ENCODE peak calls at places on chromosomes 5 and 9, in ten cellular contexts. D is GM12892, Y is sciatic nerve, S is H7, V is skeletal muscle cell, O is activated T-helper 1 cell treated with Interleukin-2 at 50 U/mL for 16 hours, F is HT1080, G is HCT116, T is RPMI7951, I is GM12865. E is an unnamed sample.

GRCh38 chr9:130794923-130795495 is 40.0 kb upstream of the ABL1 start:
- DNase-seq in D (no peak), Y (no peak), S (no peak), V (no peak), O (no peak), F (no peak), G (no peak), T (no peak), I (no peak), E (no peak)

GRCh38 chr9:117549444-117549843 is 134.6 kb upstream of the ASTN2 start:
- DNase-seq in D (no peak), Y (no peak), S (peak; percentile 77), V (no peak), O (no peak), F (no peak), G (no peak), T (no peak), I (no peak), E (no peak)

GRCh38 chr9:26326473-26327044 is 566.0 kb downstream of the CAAP1 start:
- DNase-seq in D (no peak), Y (no peak), S (peak; percentile 28), V (no peak), O (no peak), F (peak; percentile 71), G (peak; percentile 15), T (peak; percentile 71), I (peak; percentile 62), E (no peak)

GRCh38 chr9:114276908-114277821 is 45.7 kb upstream of the ORM1 start:
- DNase-seq in D (no peak), Y (peak; percentile 48), S (no peak), V (peak; percentile 90), O (no peak), F (peak; percentile 93), G (no peak), T (peak; percentile 95), I (no peak), E (peak; percentile 83)

GRCh38 chr5:87770016-87770415 is 357.3 kb upstream of the CCNH start:
- DNase-seq in D (no peak), Y (no peak), S (no peak), V (no peak), O (no peak), F (no peak), G (no peak), T (no peak), I (no peak), E (no peak)

GRCh38 chr5:39503148-39503547 is 78.4 kb upstream of the DAB2 start:
- DNase-seq in D (no peak), Y (no peak), S (no peak), V (no peak), O (no peak), F (no peak), G (no peak), T (no peak), I (no peak), E (no peak)

GRCh38 chr5:115807654-115808052 is 8.8 kb downstream of the CDO1 start:
- DNase-seq in D (no peak), Y (no peak), S (no peak), V (no peak), O (no peak), F (no peak), G (no peak), T (no peak), I (no peak), E (no peak)

GRCh38 chr9:134872482-134873231 is 8.0 kb upstream of the FCN2 start:
- DNase-seq in D (no peak), Y (no peak), S (no peak), V (no peak), O (no peak), F (peak; percentile 88), G (no peak), T (no peak), I (no peak), E (peak; percentile 30)

GRCh38 chr9:72592501-72593403 is 71.3 kb downstream of the TMC1 start:
- DNase-seq in D (no peak), Y (no peak), S (peak; percentile 55), V (no peak), O (no peak), F (peak; percentile 62), G (no peak), T (peak; percentile 50), I (peak; percentile 65), E (no peak)

GRCh38 chr9:133421615-133422542 is at the start of gene ADAMTS13:
- DNase-seq in D (peak; percentile 54), Y (no peak), S (peak; percentile 77), V (no peak), O (no peak), F (peak; percentile 54), G (no peak), T (no peak), I (peak; percentile 86), E (no peak)

GRCh38 chr5:65426656-65427055 is 55.1 kb downstream of the ADAMTS6 start:
- DNase-seq in D (no peak), Y (no peak), S (no peak), V (no peak), O (no peak), F (no peak), G (no peak), T (no peak), I (no peak), E (no peak)

GRCh38 chr5:135094339-135095051 is 60.5 kb upstream of the PITX1 start:
- DNase-seq in D (no peak), Y (peak; percentile 8), S (no peak), V (no peak), O (no peak), F (peak; percentile 26), G (no peak), T (no peak), I (no peak), E (no peak)

GRCh38 chr5:15103130-15103529 is 231.6 kb upstream of the ANKH start:
- DNase-seq in D (no peak), Y (no peak), S (no peak), V (no peak), O (no peak), F (no peak), G (no peak), T (no peak), I (no peak), E (no peak)

GRCh38 chr5:112735702-112736101 is 2.0 kb upstream of the APC start:
- DNase-seq in D (no peak), Y (no peak), S (no peak), V (peak; percentile 16), O (no peak), F (no peak), G (no peak), T (no peak), I (no peak), E (no peak)

GRCh38 chr9:99822096-99822595 is 461 bp downstream of the NR4A3 start:
- DNase-seq in D (peak; percentile 28), Y (no peak), S (no peak), V (no peak), O (no peak), F (no peak), G (no peak), T (peak; percentile 45), I (peak; percentile 33), E (no peak)